ENCODE peak calls at places on chromosome 10, in four cellular contexts. One of them, this sample, is unnamed.

GRCh38 chr10:6473430-6473829 is 106.6 kb downstream of the PRKCQ start:
- DNase-seq in activated T-cell treated with anti-CD3 and anti-CD28 coated beads for 48 hours: no peak
- DNase-seq in CMK: peak
- DNase-seq in H7: no peak
- DNase-seq in this sample: no peak

GRCh38 chr10:124719213-124719851 is 24.8 kb downstream of the FAM53B start:
- DNase-seq in CMK: no peak
- DNase-seq in H7: peak
- DNase-seq in activated T-cell treated with anti-CD3 and anti-CD28 coated beads for 48 hours: peak
- DNase-seq in this sample: peak

GRCh38 chr10:80489371-80490112 is 35.4 kb downstream of the TSPAN14 start:
- DNase-seq in H7: no peak
- DNase-seq in CMK: no peak
- DNase-seq in activated T-cell treated with anti-CD3 and anti-CD28 coated beads for 48 hours: no peak
- DNase-seq in this sample: no peak

GRCh38 chr10:28922127-28922526 is 244.8 kb downstream of the BAMBI start:
- DNase-seq in CMK: no peak
- DNase-seq in activated T-cell treated with anti-CD3 and anti-CD28 coated beads for 48 hours: no peak
- DNase-seq in H7: peak
- DNase-seq in this sample: no peak

GRCh38 chr10:130364631-130365030 is 228.4 kb downstream of the GLRX3 start:
- DNase-seq in H7: no peak
- DNase-seq in CMK: no peak
- DNase-seq in activated T-cell treated with anti-CD3 and anti-CD28 coated beads for 48 hours: no peak
- DNase-seq in this sample: no peak

GRCh38 chr10:43649149-43649523 is 455 bp upstream of the ZNF32 start:
- DNase-seq in CMK: peak
- DNase-seq in H7: no peak
- DNase-seq in activated T-cell treated with anti-CD3 and anti-CD28 coated beads for 48 hours: no peak
- DNase-seq in this sample: no peak

GRCh38 chr10:30434273-30435067 is 486 bp downstream of the MAP3K8 start:
- DNase-seq in H7: peak
- DNase-seq in activated T-cell treated with anti-CD3 and anti-CD28 coated beads for 48 hours: peak
- DNase-seq in CMK: no peak
- DNase-seq in this sample: peak

GRCh38 chr10:73648252-73648651 is 7.0 kb upstream of the MYOZ1 start:
- DNase-seq in activated T-cell treated with anti-CD3 and anti-CD28 coated beads for 48 hours: no peak
- DNase-seq in CMK: no peak
- DNase-seq in H7: peak
- DNase-seq in this sample: no peak

GRCh38 chr10:17562572-17562971 is 54.6 kb downstream of the HACD1 start:
- DNase-seq in CMK: no peak
- DNase-seq in activated T-cell treated with anti-CD3 and anti-CD28 coated beads for 48 hours: no peak
- DNase-seq in H7: peak
- DNase-seq in this sample: peak

GRCh38 chr10:114869500-114869899 is 47.9 kb downstream of the FHIP2A start:
- DNase-seq in activated T-cell treated with anti-CD3 and anti-CD28 coated beads for 48 hours: no peak
- DNase-seq in CMK: no peak
- DNase-seq in H7: no peak
- DNase-seq in this sample: no peak

GRCh38 chr10:93294004-93294403 is 188.1 kb downstream of the MYOF start:
- DNase-seq in H7: no peak
- DNase-seq in CMK: no peak
- DNase-seq in activated T-cell treated with anti-CD3 and anti-CD28 coated beads for 48 hours: no peak
- DNase-seq in this sample: no peak

GRCh38 chr10:10872706-10873276 is 144.9 kb upstream of the CELF2 start:
- DNase-seq in CMK: no peak
- DNase-seq in activated T-cell treated with anti-CD3 and anti-CD28 coated beads for 48 hours: no peak
- DNase-seq in H7: no peak
- DNase-seq in this sample: no peak

GRCh38 chr10:21888959-21889358 is 114.6 kb downstream of the DNAJC1 start:
- DNase-seq in activated T-cell treated with anti-CD3 and anti-CD28 coated beads for 48 hours: no peak
- DNase-seq in CMK: no peak
- DNase-seq in H7: no peak
- DNase-seq in this sample: no peak

GRCh38 chr10:32189400-32190084 is 133.3 kb upstream of the KIF5B start:
- DNase-seq in activated T-cell treated with anti-CD3 and anti-CD28 coated beads for 48 hours: no peak
- DNase-seq in H7: no peak
- DNase-seq in CMK: peak
- DNase-seq in this sample: no peak

GRCh38 chr10:30160431-30160982 is 101.1 kb upstream of the JCAD start:
- DNase-seq in H7: peak
- DNase-seq in CMK: no peak
- DNase-seq in activated T-cell treated with anti-CD3 and anti-CD28 coated beads for 48 hours: no peak
- DNase-seq in this sample: no peak

GRCh38 chr10:113267616-113268015 is 285.2 kb upstream of the HABP2 start:
- DNase-seq in CMK: no peak
- DNase-seq in H7: no peak
- DNase-seq in activated T-cell treated with anti-CD3 and anti-CD28 coated beads for 48 hours: no peak
- DNase-seq in this sample: no peak

GRCh38 chr10:34018129-34018528 is 683.7 kb upstream of the NRP1 start:
- DNase-seq in CMK: peak
- DNase-seq in activated T-cell treated with anti-CD3 and anti-CD28 coated beads for 48 hours: no peak
- DNase-seq in H7: no peak
- DNase-seq in this sample: no peak

GRCh38 chr10:128060341-128060851 is 65.8 kb downstream of the MKI67 start:
- DNase-seq in CMK: no peak
- DNase-seq in H7: no peak
- DNase-seq in activated T-cell treated with anti-CD3 and anti-CD28 coated beads for 48 hours: no peak
- DNase-seq in this sample: no peak

GRCh38 chr10:70232155-70232858 is 922 bp downstream of the PPA1 start:
- DNase-seq in activated T-cell treated with anti-CD3 and anti-CD28 coated beads for 48 hours: peak
- DNase-seq in CMK: no peak
- DNase-seq in H7: peak
- DNase-seq in this sample: peak

GRCh38 chr10:101241840-101242707 is 12.8 kb upstream of the LBX1 start:
- DNase-seq in H7: no peak
- DNase-seq in activated T-cell treated with anti-CD3 and anti-CD28 coated beads for 48 hours: no peak
- DNase-seq in CMK: no peak
- DNase-seq in this sample: no peak

GRCh38 chr10:23656735-23657134 is 217.9 kb downstream of the OTUD1 start:
- DNase-seq in CMK: no peak
- DNase-seq in activated T-cell treated with anti-CD3 and anti-CD28 coated beads for 48 hours: no peak
- DNase-seq in H7: peak
- DNase-seq in this sample: no peak

GRCh38 chr10:74418285-74418872 is 267.4 kb downstream of the ADK start:
- DNase-seq in CMK: no peak
- DNase-seq in H7: peak
- DNase-seq in activated T-cell treated with anti-CD3 and anti-CD28 coated beads for 48 hours: no peak
- DNase-seq in this sample: no peak

GRCh38 chr10:124646483-124647352 is 97.5 kb downstream of the FAM53B start:
- DNase-seq in H7: no peak
- DNase-seq in activated T-cell treated with anti-CD3 and anti-CD28 coated beads for 48 hours: no peak
- DNase-seq in CMK: no peak
- DNase-seq in this sample: no peak

GRCh38 chr10:97307441-97307840 is 11.6 kb upstream of the FRAT1 start:
- DNase-seq in H7: no peak
- DNase-seq in CMK: no peak
- DNase-seq in activated T-cell treated with anti-CD3 and anti-CD28 coated beads for 48 hours: no peak
- DNase-seq in this sample: no peak

GRCh38 chr10:106705576-106706526 is 458.7 kb downstream of the SORCS1 start:
- DNase-seq in activated T-cell treated with anti-CD3 and anti-CD28 coated beads for 48 hours: peak
- DNase-seq in H7: peak
- DNase-seq in CMK: peak
- DNase-seq in this sample: peak

GRCh38 chr10:14129770-14130169 is 201.0 kb downstream of the FRMD4A start:
- DNase-seq in H7: no peak
- DNase-seq in activated T-cell treated with anti-CD3 and anti-CD28 coated beads for 48 hours: no peak
- DNase-seq in CMK: no peak
- DNase-seq in this sample: no peak